ENCODE peak calls at places on chromosomes 6 and 20, in four cellular contexts. One of them, this sample, is unnamed.

GRCh38 chr20:31719644-31720485 is 2.8 kb downstream of the BCL2L1 start:
- DNase-seq in neural progenitor cell: peak; percentile 53
- DNase-seq in ovary: no peak
- DNase-seq in stomach: peak; percentile 53
- DNase-seq in this sample: no peak

GRCh38 chr6:147949981-147950622 is 392.5 kb upstream of the SASH1 start:
- DNase-seq in stomach: no peak
- DNase-seq in neural progenitor cell: no peak
- DNase-seq in ovary: no peak
- DNase-seq in this sample: no peak

GRCh38 chr6:18388942-18389341 is 1.8 kb downstream of the RNF144B start:
- DNase-seq in stomach: no peak
- DNase-seq in ovary: no peak
- DNase-seq in neural progenitor cell: no peak
- DNase-seq in this sample: no peak

GRCh38 chr20:13243826-13244376 is 22.8 kb downstream of the ISM1 start:
- DNase-seq in stomach: no peak
- DNase-seq in neural progenitor cell: no peak
- DNase-seq in ovary: no peak
- DNase-seq in this sample: no peak

GRCh38 chr6:2876210-2877056 is 26.7 kb downstream of the SERPINB9 start:
- DNase-seq in stomach: peak; percentile 57
- DNase-seq in ovary: peak; percentile 63
- DNase-seq in neural progenitor cell: peak; percentile 64
- DNase-seq in this sample: no peak

GRCh38 chr6:79719248-79719975 is 88.3 kb downstream of the SH3BGRL2 start:
- DNase-seq in stomach: peak; percentile 41
- DNase-seq in ovary: no peak
- DNase-seq in neural progenitor cell: no peak
- DNase-seq in this sample: no peak

GRCh38 chr20:17967595-17968365 is 814 bp downstream of the SNX5 start:
- DNase-seq in ovary: no peak
- DNase-seq in neural progenitor cell: no peak
- DNase-seq in stomach: peak; percentile 30
- DNase-seq in this sample: no peak

GRCh38 chr6:147699637-147700036 is 191.1 kb downstream of the SAMD5 start:
- DNase-seq in neural progenitor cell: no peak
- DNase-seq in ovary: no peak
- DNase-seq in stomach: no peak
- DNase-seq in this sample: no peak

GRCh38 chr20:20668639-20669038 is 43.8 kb downstream of the RALGAPA2 start:
- DNase-seq in ovary: no peak
- DNase-seq in neural progenitor cell: no peak
- DNase-seq in stomach: no peak
- DNase-seq in this sample: no peak

GRCh38 chr6:168133186-168133585 is 54.2 kb upstream of the FRMD1 start:
- DNase-seq in neural progenitor cell: peak; percentile 56
- DNase-seq in ovary: peak; percentile 67
- DNase-seq in stomach: no peak
- DNase-seq in this sample: no peak

GRCh38 chr6:49606696-49607390 is 29.8 kb downstream of the RHAG start:
- DNase-seq in ovary: no peak
- DNase-seq in neural progenitor cell: peak; percentile 84
- DNase-seq in stomach: no peak
- DNase-seq in this sample: no peak

DNA sequence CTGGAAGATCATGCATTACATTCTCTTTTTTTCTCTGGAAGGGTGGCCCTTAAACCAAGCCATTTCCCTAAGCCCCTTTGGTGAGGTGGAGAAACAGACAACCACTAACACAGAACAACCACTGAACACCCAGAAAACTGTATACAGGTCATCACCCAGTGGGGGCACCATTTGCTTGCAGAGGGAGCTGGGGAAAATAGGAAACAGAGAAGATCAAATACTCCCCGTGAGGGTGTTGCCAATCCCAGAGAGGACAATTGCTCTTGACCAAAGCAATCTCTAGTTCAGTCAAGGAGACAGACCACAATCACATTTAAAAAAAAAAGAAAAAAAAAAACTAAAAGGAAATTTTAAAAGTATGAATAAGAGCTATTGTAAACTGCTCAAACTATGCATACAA is 865 bp upstream of the DAAM2 start:
- DNase-seq in stomach: no peak
- DNase-seq in ovary: no peak
- DNase-seq in neural progenitor cell: no peak
- DNase-seq in this sample: no peak
- TF ChIP-seq CTCF in stomach: no peak
- TF ChIP-seq CTCF in ovary: no peak
- TF ChIP-seq CTCF in neural progenitor cell: peak; percentile 34
- TF ChIP-seq CTCF in this sample: no peak

GRCh38 chr6:15691250-15691869 is 28.5 kb upstream of the DTNBP1 start:
- DNase-seq in ovary: peak; percentile 84
- DNase-seq in stomach: peak; percentile 85
- DNase-seq in neural progenitor cell: peak; percentile 94
- DNase-seq in this sample: peak; percentile 45
- TF ChIP-seq CTCF in ovary: peak; percentile 99
- TF ChIP-seq CTCF in stomach: peak; percentile 75
- TF ChIP-seq CTCF in neural progenitor cell: peak; percentile 100
- TF ChIP-seq CTCF in this sample: peak; percentile 100

DNA sequence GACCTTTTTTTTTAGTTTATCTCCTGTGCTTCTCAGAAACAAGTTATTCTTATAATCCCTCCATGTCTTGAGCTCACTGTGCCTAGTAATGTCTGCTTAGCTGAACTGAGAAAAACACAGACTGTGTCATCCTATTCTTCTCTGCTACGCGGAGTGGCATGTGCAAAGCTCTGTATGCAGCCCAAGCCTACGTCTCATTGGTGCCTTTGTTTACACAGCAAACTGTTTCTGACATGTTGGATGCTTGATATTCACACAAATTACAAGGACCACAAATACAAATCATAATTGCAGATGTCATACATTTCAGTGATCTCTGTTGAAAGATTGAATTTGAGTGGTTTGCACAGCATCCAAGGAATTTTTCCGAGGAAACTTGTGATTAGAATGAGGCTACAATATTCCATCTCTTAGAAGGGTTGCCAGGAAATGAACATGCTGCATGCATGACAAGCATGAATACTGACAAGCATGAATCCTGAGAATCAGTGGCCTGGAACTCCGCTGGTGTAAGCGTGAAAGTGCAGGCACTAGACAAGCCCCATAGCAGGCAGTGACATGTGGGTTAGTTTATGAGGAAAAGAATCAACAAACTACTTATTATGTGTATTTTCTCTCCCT is 128.4 kb upstream of the SGK1 start:
- DNase-seq in neural progenitor cell: no peak
- DNase-seq in stomach: no peak
- DNase-seq in ovary: no peak
- DNase-seq in this sample: no peak
- TF ChIP-seq CTCF in neural progenitor cell: no peak
- TF ChIP-seq CTCF in stomach: no peak
- TF ChIP-seq CTCF in ovary: no peak
- TF ChIP-seq CTCF in this sample: no peak

GRCh38 chr6:99613705-99614429 is 7.2 kb downstream of the PRDM13 start:
- DNase-seq in stomach: no peak
- DNase-seq in ovary: no peak
- DNase-seq in neural progenitor cell: peak; percentile 75
- DNase-seq in this sample: no peak
- TF ChIP-seq CTCF in stomach: no peak
- TF ChIP-seq CTCF in ovary: no peak
- TF ChIP-seq CTCF in neural progenitor cell: no peak
- TF ChIP-seq CTCF in this sample: no peak

GRCh38 chr6:108635505-108636226 is 74.9 kb downstream of the FOXO3 start:
- DNase-seq in ovary: no peak
- DNase-seq in stomach: peak; percentile 34
- DNase-seq in neural progenitor cell: peak; percentile 36
- DNase-seq in this sample: no peak

GRCh38 chr6:108640104-108640503 is 79.4 kb downstream of the FOXO3 start:
- DNase-seq in stomach: no peak
- DNase-seq in ovary: no peak
- DNase-seq in neural progenitor cell: no peak
- DNase-seq in this sample: no peak

GRCh38 chr6:108643184-108643583 is 82.5 kb downstream of the FOXO3 start:
- DNase-seq in stomach: no peak
- DNase-seq in ovary: no peak
- DNase-seq in neural progenitor cell: no peak
- DNase-seq in this sample: no peak

GRCh38 chr6:108637963-108638362 is 77.2 kb downstream of the FOXO3 start:
- DNase-seq in stomach: no peak
- DNase-seq in neural progenitor cell: no peak
- DNase-seq in ovary: no peak
- DNase-seq in this sample: no peak

DNA sequence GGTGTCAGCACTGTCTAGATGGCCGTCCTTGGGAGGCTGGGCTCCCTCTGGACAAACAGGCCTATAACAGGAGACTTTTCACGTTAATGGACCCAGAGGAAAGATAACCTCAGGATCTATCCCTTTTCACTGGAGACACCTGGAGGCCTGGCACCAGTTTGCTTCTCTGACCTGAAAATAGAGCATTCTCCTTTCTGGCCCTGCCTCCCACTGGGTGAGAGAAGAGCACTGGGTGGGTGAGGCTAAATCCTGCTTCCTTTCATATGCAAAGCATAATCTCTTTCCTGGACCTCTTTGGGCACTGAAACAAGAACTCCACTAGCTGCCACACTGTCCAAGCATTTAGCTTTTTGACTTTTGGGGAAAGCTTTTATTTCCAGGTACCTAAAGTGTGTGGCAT is 78.3 kb downstream of the FOXO3 start:
- DNase-seq in stomach: no peak
- DNase-seq in ovary: no peak
- DNase-seq in neural progenitor cell: peak; percentile 28
- DNase-seq in this sample: no peak
- TF ChIP-seq CTCF in stomach: no peak
- TF ChIP-seq CTCF in ovary: no peak
- TF ChIP-seq CTCF in neural progenitor cell: no peak
- TF ChIP-seq CTCF in this sample: no peak

This sample was measured in D721Med.